ENCODE peak calls at places on chromosomes 12 and 14, in four cellular contexts. One of them, this sample, is unnamed.

GRCh38 chr14:103597623-103598372 is 31.2 kb upstream of the KLC1 start:
- DNase-seq in iris pigment epithelial cell: peak; percentile 92
- DNase-seq in left ventricle myocardium superior: peak; percentile 46
- DNase-seq in T-helper 2 cell: no peak
- DNase-seq in this sample: peak; percentile 75

GRCh38 chr12:17928708-17929366 is 161.2 kb downstream of the RERGL start:
- DNase-seq in iris pigment epithelial cell: peak; percentile 79
- DNase-seq in T-helper 2 cell: no peak
- DNase-seq in left ventricle myocardium superior: no peak
- DNase-seq in this sample: peak; percentile 84

GRCh38 chr14:69090187-69090789 is 62.6 kb downstream of the DCAF5 start:
- DNase-seq in T-helper 2 cell: no peak
- DNase-seq in iris pigment epithelial cell: peak; percentile 58
- DNase-seq in left ventricle myocardium superior: no peak
- DNase-seq in this sample: peak; percentile 68

GRCh38 chr12:132813443-132813842 is 15.2 kb downstream of the GOLGA3 start:
- DNase-seq in T-helper 2 cell: no peak
- DNase-seq in iris pigment epithelial cell: no peak
- DNase-seq in left ventricle myocardium superior: no peak
- DNase-seq in this sample: no peak

GRCh38 chr12:64998327-64999156 is 122.6 kb downstream of the WIF1 start:
- DNase-seq in iris pigment epithelial cell: no peak
- DNase-seq in T-helper 2 cell: no peak
- DNase-seq in left ventricle myocardium superior: no peak
- DNase-seq in this sample: peak; percentile 67

GRCh38 chr12:88946377-88946997 is 366.2 kb upstream of the KITLG start:
- DNase-seq in T-helper 2 cell: no peak
- DNase-seq in iris pigment epithelial cell: peak; percentile 83
- DNase-seq in left ventricle myocardium superior: no peak
- DNase-seq in this sample: peak; percentile 78

GRCh38 chr14:69483765-69484443 is 624 bp upstream of the PLEKHD1 start:
- DNase-seq in T-helper 2 cell: no peak
- DNase-seq in iris pigment epithelial cell: peak; percentile 28
- DNase-seq in left ventricle myocardium superior: peak; percentile 50
- DNase-seq in this sample: peak; percentile 39

GRCh38 chr14:56378474-56378873 is 201.1 kb upstream of the TMEM260 start:
- DNase-seq in T-helper 2 cell: no peak
- DNase-seq in left ventricle myocardium superior: no peak
- DNase-seq in iris pigment epithelial cell: peak; percentile 86
- DNase-seq in this sample: peak; percentile 50

GRCh38 chr12:90036641-90037040 is 328.0 kb upstream of the ATP2B1 start:
- DNase-seq in left ventricle myocardium superior: no peak
- DNase-seq in T-helper 2 cell: no peak
- DNase-seq in iris pigment epithelial cell: peak; percentile 43
- DNase-seq in this sample: no peak

GRCh38 chr14:65810326-65810725 is 397.8 kb downstream of the FUT8 start:
- DNase-seq in iris pigment epithelial cell: no peak
- DNase-seq in T-helper 2 cell: no peak
- DNase-seq in left ventricle myocardium superior: no peak
- DNase-seq in this sample: no peak

GRCh38 chr14:69107407-69108003 is 45.4 kb downstream of the DCAF5 start:
- DNase-seq in left ventricle myocardium superior: no peak
- DNase-seq in iris pigment epithelial cell: peak; percentile 63
- DNase-seq in T-helper 2 cell: no peak
- DNase-seq in this sample: peak; percentile 75

GRCh38 chr12:51923506-51924365 is 16.4 kb downstream of the ACVRL1 start:
- DNase-seq in T-helper 2 cell: peak; percentile 40
- DNase-seq in left ventricle myocardium superior: peak; percentile 86
- DNase-seq in iris pigment epithelial cell: no peak
- DNase-seq in this sample: peak; percentile 31

GRCh38 chr12:101828463-101829196 is 2.1 kb downstream of the GNPTAB start:
- DNase-seq in T-helper 2 cell: no peak
- DNase-seq in left ventricle myocardium superior: no peak
- DNase-seq in iris pigment epithelial cell: no peak
- DNase-seq in this sample: no peak

GRCh38 chr12:47095446-47096236 is 15.9 kb upstream of the AMIGO2 start:
- DNase-seq in T-helper 2 cell: no peak
- DNase-seq in left ventricle myocardium superior: no peak
- DNase-seq in iris pigment epithelial cell: peak; percentile 88
- DNase-seq in this sample: peak; percentile 93

GRCh38 chr12:108832730-108833354 is 24.5 kb downstream of the SSH1 start:
- DNase-seq in iris pigment epithelial cell: peak; percentile 94
- DNase-seq in left ventricle myocardium superior: no peak
- DNase-seq in T-helper 2 cell: no peak
- DNase-seq in this sample: peak; percentile 78

GRCh38 chr14:80567905-80568512 is 356.7 kb upstream of the DIO2 start:
- DNase-seq in iris pigment epithelial cell: peak; percentile 77
- DNase-seq in left ventricle myocardium superior: no peak
- DNase-seq in T-helper 2 cell: no peak
- DNase-seq in this sample: peak; percentile 96

GRCh38 chr14:104749111-104749649 is 3.8 kb upstream of the SIVA1 start:
- DNase-seq in iris pigment epithelial cell: peak; percentile 15
- DNase-seq in T-helper 2 cell: no peak
- DNase-seq in left ventricle myocardium superior: peak; percentile 55
- DNase-seq in this sample: peak; percentile 72

GRCh38 chr12:2792670-2793500 is 1.9 kb upstream of the FKBP4 start:
- DNase-seq in iris pigment epithelial cell: no peak
- DNase-seq in left ventricle myocardium superior: no peak
- DNase-seq in T-helper 2 cell: no peak
- DNase-seq in this sample: no peak

GRCh38 chr12:22321620-22322019 is 12.9 kb downstream of the ST8SIA1 start:
- DNase-seq in iris pigment epithelial cell: peak; percentile 4
- DNase-seq in left ventricle myocardium superior: no peak
- DNase-seq in T-helper 2 cell: peak; percentile 6
- DNase-seq in this sample: peak; percentile 24

GRCh38 chr12:96698965-96699364 is 208.1 kb upstream of the NEDD1 start:
- DNase-seq in iris pigment epithelial cell: no peak
- DNase-seq in T-helper 2 cell: no peak
- DNase-seq in left ventricle myocardium superior: no peak
- DNase-seq in this sample: peak; percentile 77